ENCODE peak calls at places on chromosomes 1 and 21, in four cellular contexts. O is HCT116, M is K562, D is SK-N-SH. V is an unnamed sample.

GRCh38 chr21:17793675-17794123 is 25.5 kb downstream of the C21orf91 start:
- DNase-seq in O (no peak), M (no peak), D (peak), V (no peak)

GRCh38 chr1:206680279-206680678 is 4.4 kb upstream of the MAPKAPK2 start:
- DNase-seq in O (no peak), M (no peak), D (no peak), V (no peak)

GRCh38 chr1:59318271-59318865 is 21.5 kb downstream of the FGGY start:
- DNase-seq in O (no peak), M (no peak), D (no peak), V (no peak)

GRCh38 chr1:234842726-234843641 is 233.0 kb upstream of the IRF2BP2 start:
- DNase-seq in O (no peak), M (peak), D (peak), V (no peak)

GRCh38 chr1:3275471-3276340 is 178.8 kb upstream of the ARHGEF16 start:
- DNase-seq in O (no peak), M (no peak), D (no peak), V (no peak)

GRCh38 chr1:112267206-112267605 is 128.8 kb upstream of the CTTNBP2NL start:
- DNase-seq in O (no peak), M (no peak), D (no peak), V (no peak)

GRCh38 chr1:238465449-238465848 is 574.7 kb upstream of the ZP4 start:
- DNase-seq in O (no peak), M (no peak), D (peak), V (no peak)

GRCh38 chr1:44460107-44460885 is 55.2 kb downstream of the RNF220 start:
- DNase-seq in O (no peak), M (no peak), D (no peak), V (no peak)

GRCh38 chr1:224067621-224068457 is 46.1 kb upstream of the FBXO28 start:
- DNase-seq in O (no peak), M (no peak), D (no peak), V (no peak)

GRCh38 chr1:38585460-38585859 is 274.1 kb downstream of the RRAGC start:
- DNase-seq in O (no peak), M (no peak), D (no peak), V (no peak)

GRCh38 chr1:51518033-51518729 is 885 bp downstream of the EPS15 start:
- DNase-seq in O (no peak), M (peak), D (no peak), V (peak)
- TF ChIP-seq ELF1 in O (no peak), M (peak), D (no peak), V (peak)

DNA sequence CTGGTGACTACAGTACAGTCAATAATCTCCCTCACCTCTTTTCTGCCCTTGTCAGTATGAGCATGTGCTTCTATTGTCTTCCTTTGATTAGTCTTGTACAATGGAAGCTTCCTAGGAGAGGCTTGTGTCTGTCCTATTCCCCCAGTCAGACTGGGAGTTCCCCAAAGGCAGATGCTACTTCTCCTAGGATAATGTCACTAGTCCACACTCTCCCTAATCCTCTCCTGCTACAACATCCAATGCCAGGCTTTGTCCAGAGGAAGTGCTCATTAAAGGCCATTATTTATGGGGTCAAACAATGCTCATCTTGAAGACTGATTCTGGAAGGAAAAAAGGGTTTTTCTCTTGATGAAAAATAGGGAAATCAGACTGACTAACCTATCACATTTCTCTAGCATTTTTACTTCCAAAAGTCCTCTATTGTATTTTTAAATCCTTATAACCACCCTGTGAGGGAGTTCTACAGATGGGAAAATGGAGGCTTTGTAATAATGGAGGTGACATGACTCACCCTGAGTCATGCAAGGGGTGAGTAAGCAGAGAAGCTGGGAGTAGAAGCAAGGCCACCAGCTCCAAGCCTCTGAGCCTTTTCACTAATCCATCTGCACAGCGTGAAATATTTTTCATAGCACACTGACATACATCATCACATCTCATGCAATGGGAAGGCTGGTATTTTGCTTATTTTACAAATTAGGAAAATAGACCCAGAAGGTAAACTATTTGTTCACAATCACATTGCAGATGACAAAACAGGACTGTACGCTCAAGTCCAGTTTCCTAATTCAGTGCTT is 97.0 kb downstream of the KCNH1 start:
- DNase-seq in O (peak), M (no peak), D (no peak), V (peak)
- TF ChIP-seq ELF1 in O (no peak), M (no peak), D (no peak), V (no peak)

GRCh38 chr1:151693057-151693651 is 23.4 kb downstream of the CELF3 start:
- DNase-seq in O (peak), M (no peak), D (peak), V (peak)
- TF ChIP-seq ELF1 in O (no peak), M (no peak), D (no peak), V (no peak)

GRCh38 chr1:228313536-228314277 is 92.9 kb downstream of the TRIM11 start:
- DNase-seq in O (no peak), M (no peak), D (no peak), V (no peak)
- TF ChIP-seq ELF1 in O (no peak), M (no peak), D (no peak), V (no peak)

V was measured in HepG2.